ENCODE peak calls at places on chromosomes 4 and X, in eight cellular contexts. One of them, this sample, is unnamed.

GRCh38 chrX:154116514-154116913 is 19.0 kb upstream of the MECP2 start:
- DNase-seq in hepatocyte: no peak
- DNase-seq in GM23248: no peak
- DNase-seq in T follicular helper cell: no peak
- DNase-seq in brain microvascular endothelial cell: no peak
- DNase-seq in choroid plexus epithelial cell: no peak
- DNase-seq in NCI-H1417 treated with DMSO at 0.1 percent for 48 hours: no peak
- DNase-seq in Calu3: no peak
- DNase-seq in this sample: no peak

GRCh38 chrX:105219454-105220401 is 766 bp downstream of the TEX13A start:
- DNase-seq in GM23248: no peak
- DNase-seq in brain microvascular endothelial cell: no peak
- DNase-seq in hepatocyte: no peak
- DNase-seq in Calu3: no peak
- DNase-seq in choroid plexus epithelial cell: no peak
- DNase-seq in NCI-H1417 treated with DMSO at 0.1 percent for 48 hours: no peak
- DNase-seq in T follicular helper cell: no peak
- DNase-seq in this sample: no peak

GRCh38 chr4:72846280-72847111 is 223.0 kb downstream of the COX18 start:
- DNase-seq in hepatocyte: peak
- DNase-seq in NCI-H1417 treated with DMSO at 0.1 percent for 48 hours: no peak
- DNase-seq in choroid plexus epithelial cell: peak
- DNase-seq in T follicular helper cell: no peak
- DNase-seq in Calu3: peak
- DNase-seq in GM23248: peak
- DNase-seq in brain microvascular endothelial cell: peak
- DNase-seq in this sample: no peak

GRCh38 chrX:134537179-134537945 is 77.4 kb downstream of the HPRT1 start:
- DNase-seq in choroid plexus epithelial cell: peak
- DNase-seq in Calu3: no peak
- DNase-seq in T follicular helper cell: no peak
- DNase-seq in hepatocyte: peak
- DNase-seq in brain microvascular endothelial cell: peak
- DNase-seq in GM23248: peak
- DNase-seq in NCI-H1417 treated with DMSO at 0.1 percent for 48 hours: no peak
- DNase-seq in this sample: peak

GRCh38 chr4:32775049-32775448 is 2054.9 kb downstream of the PCDH7 start:
- DNase-seq in GM23248: no peak
- DNase-seq in hepatocyte: peak
- DNase-seq in choroid plexus epithelial cell: peak
- DNase-seq in T follicular helper cell: no peak
- DNase-seq in NCI-H1417 treated with DMSO at 0.1 percent for 48 hours: no peak
- DNase-seq in Calu3: no peak
- DNase-seq in brain microvascular endothelial cell: peak
- DNase-seq in this sample: peak

GRCh38 chrX:54288277-54288676 is 69.6 kb downstream of the WNK3 start:
- DNase-seq in NCI-H1417 treated with DMSO at 0.1 percent for 48 hours: no peak
- DNase-seq in choroid plexus epithelial cell: peak
- DNase-seq in T follicular helper cell: no peak
- DNase-seq in hepatocyte: peak
- DNase-seq in Calu3: no peak
- DNase-seq in GM23248: peak
- DNase-seq in brain microvascular endothelial cell: peak
- DNase-seq in this sample: no peak

GRCh38 chr4:41204400-41204978 is 9.9 kb downstream of the APBB2 start:
- DNase-seq in Calu3: peak
- DNase-seq in brain microvascular endothelial cell: peak
- DNase-seq in NCI-H1417 treated with DMSO at 0.1 percent for 48 hours: no peak
- DNase-seq in T follicular helper cell: no peak
- DNase-seq in hepatocyte: no peak
- DNase-seq in choroid plexus epithelial cell: peak
- DNase-seq in GM23248: peak
- DNase-seq in this sample: no peak

GRCh38 chrX:102784550-102784949 is 64.0 kb downstream of the GPRASP3 start:
- DNase-seq in hepatocyte: no peak
- DNase-seq in Calu3: no peak
- DNase-seq in choroid plexus epithelial cell: peak
- DNase-seq in brain microvascular endothelial cell: no peak
- DNase-seq in NCI-H1417 treated with DMSO at 0.1 percent for 48 hours: no peak
- DNase-seq in T follicular helper cell: no peak
- DNase-seq in GM23248: no peak
- DNase-seq in this sample: no peak

GRCh38 chr4:99853190-99853589 is 36.6 kb downstream of the DAPP1 start:
- DNase-seq in GM23248: no peak
- DNase-seq in T follicular helper cell: no peak
- DNase-seq in brain microvascular endothelial cell: no peak
- DNase-seq in Calu3: no peak
- DNase-seq in NCI-H1417 treated with DMSO at 0.1 percent for 48 hours: no peak
- DNase-seq in choroid plexus epithelial cell: no peak
- DNase-seq in hepatocyte: no peak
- DNase-seq in this sample: no peak

GRCh38 chr4:10336471-10336870 is 120.8 kb downstream of the ZNF518B start:
- DNase-seq in choroid plexus epithelial cell: no peak
- DNase-seq in NCI-H1417 treated with DMSO at 0.1 percent for 48 hours: no peak
- DNase-seq in hepatocyte: no peak
- DNase-seq in Calu3: no peak
- DNase-seq in T follicular helper cell: no peak
- DNase-seq in brain microvascular endothelial cell: peak
- DNase-seq in GM23248: peak
- DNase-seq in this sample: no peak

GRCh38 chrX:151703487-151703886 is 8.2 kb downstream of the PRRG3 start:
- DNase-seq in Calu3: no peak
- DNase-seq in choroid plexus epithelial cell: no peak
- DNase-seq in hepatocyte: no peak
- DNase-seq in NCI-H1417 treated with DMSO at 0.1 percent for 48 hours: no peak
- DNase-seq in brain microvascular endothelial cell: no peak
- DNase-seq in GM23248: peak
- DNase-seq in T follicular helper cell: no peak
- DNase-seq in this sample: no peak

GRCh38 chrX:40908857-40909475 is 173.6 kb upstream of the MED14 start:
- DNase-seq in NCI-H1417 treated with DMSO at 0.1 percent for 48 hours: no peak
- DNase-seq in choroid plexus epithelial cell: peak
- DNase-seq in Calu3: no peak
- DNase-seq in brain microvascular endothelial cell: peak
- DNase-seq in hepatocyte: no peak
- DNase-seq in GM23248: peak
- DNase-seq in T follicular helper cell: no peak
- DNase-seq in this sample: no peak

GRCh38 chrX:30283456-30284200 is 25.6 kb downstream of the NR0B1 start:
- DNase-seq in hepatocyte: peak
- DNase-seq in GM23248: peak
- DNase-seq in brain microvascular endothelial cell: peak
- DNase-seq in T follicular helper cell: no peak
- DNase-seq in NCI-H1417 treated with DMSO at 0.1 percent for 48 hours: no peak
- DNase-seq in choroid plexus epithelial cell: peak
- DNase-seq in Calu3: peak
- DNase-seq in this sample: no peak

GRCh38 chr4:2060578-2061207 is 1.6 kb downstream of the NAT8L start:
- DNase-seq in Calu3: no peak
- DNase-seq in T follicular helper cell: no peak
- DNase-seq in brain microvascular endothelial cell: no peak
- DNase-seq in NCI-H1417 treated with DMSO at 0.1 percent for 48 hours: no peak
- DNase-seq in GM23248: peak
- DNase-seq in hepatocyte: peak
- DNase-seq in choroid plexus epithelial cell: no peak
- DNase-seq in this sample: no peak

GRCh38 chrX:103608305-103608963 is 671 bp downstream of the TCEAL3 start:
- DNase-seq in NCI-H1417 treated with DMSO at 0.1 percent for 48 hours: no peak
- DNase-seq in T follicular helper cell: no peak
- DNase-seq in GM23248: peak
- DNase-seq in choroid plexus epithelial cell: no peak
- DNase-seq in brain microvascular endothelial cell: no peak
- DNase-seq in hepatocyte: no peak
- DNase-seq in Calu3: peak
- DNase-seq in this sample: no peak

GRCh38 chr4:72119946-72120345 is 88.1 kb downstream of the NPFFR2 start:
- DNase-seq in GM23248: no peak
- DNase-seq in NCI-H1417 treated with DMSO at 0.1 percent for 48 hours: no peak
- DNase-seq in Calu3: peak
- DNase-seq in brain microvascular endothelial cell: peak
- DNase-seq in hepatocyte: peak
- DNase-seq in T follicular helper cell: no peak
- DNase-seq in choroid plexus epithelial cell: no peak
- DNase-seq in this sample: no peak

GRCh38 chrX:42708222-42708621 is 69.7 kb downstream of the PPP1R2C start:
- DNase-seq in choroid plexus epithelial cell: peak
- DNase-seq in T follicular helper cell: no peak
- DNase-seq in hepatocyte: no peak
- DNase-seq in Calu3: no peak
- DNase-seq in NCI-H1417 treated with DMSO at 0.1 percent for 48 hours: no peak
- DNase-seq in brain microvascular endothelial cell: peak
- DNase-seq in GM23248: peak
- DNase-seq in this sample: no peak

GRCh38 chr4:89752932-89753598 is 83.9 kb downstream of the SNCA start:
- DNase-seq in NCI-H1417 treated with DMSO at 0.1 percent for 48 hours: no peak
- DNase-seq in GM23248: peak
- DNase-seq in Calu3: no peak
- DNase-seq in T follicular helper cell: no peak
- DNase-seq in brain microvascular endothelial cell: peak
- DNase-seq in choroid plexus epithelial cell: peak
- DNase-seq in hepatocyte: peak
- DNase-seq in this sample: no peak

GRCh38 chr4:141636771-141637460 is 533 bp downstream of the IL15 start:
- DNase-seq in hepatocyte: peak
- DNase-seq in choroid plexus epithelial cell: peak
- DNase-seq in T follicular helper cell: no peak
- DNase-seq in brain microvascular endothelial cell: no peak
- DNase-seq in NCI-H1417 treated with DMSO at 0.1 percent for 48 hours: no peak
- DNase-seq in GM23248: peak
- DNase-seq in Calu3: peak
- DNase-seq in this sample: no peak

GRCh38 chr4:78775278-78776030 is 696 bp upstream of the BMP2K start:
- DNase-seq in Calu3: peak
- DNase-seq in brain microvascular endothelial cell: peak
- DNase-seq in choroid plexus epithelial cell: peak
- DNase-seq in NCI-H1417 treated with DMSO at 0.1 percent for 48 hours: no peak
- DNase-seq in T follicular helper cell: peak
- DNase-seq in hepatocyte: peak
- DNase-seq in GM23248: peak
- DNase-seq in this sample: peak

GRCh38 chr4:104128031-104128849 is 366.5 kb downstream of the CXXC4 start:
- DNase-seq in brain microvascular endothelial cell: no peak
- DNase-seq in T follicular helper cell: no peak
- DNase-seq in hepatocyte: no peak
- DNase-seq in GM23248: no peak
- DNase-seq in choroid plexus epithelial cell: no peak
- DNase-seq in Calu3: no peak
- DNase-seq in NCI-H1417 treated with DMSO at 0.1 percent for 48 hours: no peak
- DNase-seq in this sample: no peak

GRCh38 chr4:23923141-23923540 is 33.3 kb upstream of the PPARGC1A start:
- DNase-seq in hepatocyte: no peak
- DNase-seq in brain microvascular endothelial cell: no peak
- DNase-seq in T follicular helper cell: no peak
- DNase-seq in NCI-H1417 treated with DMSO at 0.1 percent for 48 hours: no peak
- DNase-seq in choroid plexus epithelial cell: no peak
- DNase-seq in Calu3: no peak
- DNase-seq in GM23248: no peak
- DNase-seq in this sample: no peak

GRCh38 chrX:31993635-31994034 is 921.8 kb upstream of the FTHL17 start:
- DNase-seq in hepatocyte: no peak
- DNase-seq in choroid plexus epithelial cell: no peak
- DNase-seq in GM23248: no peak
- DNase-seq in brain microvascular endothelial cell: no peak
- DNase-seq in NCI-H1417 treated with DMSO at 0.1 percent for 48 hours: no peak
- DNase-seq in T follicular helper cell: no peak
- DNase-seq in Calu3: no peak
- DNase-seq in this sample: peak

GRCh38 chrX:96314974-96315373 is 369.7 kb upstream of the DIAPH2 start:
- DNase-seq in Calu3: peak
- DNase-seq in GM23248: peak
- DNase-seq in brain microvascular endothelial cell: peak
- DNase-seq in hepatocyte: no peak
- DNase-seq in choroid plexus epithelial cell: peak
- DNase-seq in T follicular helper cell: no peak
- DNase-seq in NCI-H1417 treated with DMSO at 0.1 percent for 48 hours: no peak
- DNase-seq in this sample: no peak

GRCh38 chr4:113773014-113773413 is 11.5 kb upstream of the CAMK2D start:
- DNase-seq in Calu3: no peak
- DNase-seq in T follicular helper cell: no peak
- DNase-seq in choroid plexus epithelial cell: no peak
- DNase-seq in GM23248: no peak
- DNase-seq in NCI-H1417 treated with DMSO at 0.1 percent for 48 hours: no peak
- DNase-seq in hepatocyte: no peak
- DNase-seq in brain microvascular endothelial cell: no peak
- DNase-seq in this sample: no peak

GRCh38 chr4:3690576-3691152 is 75.5 kb upstream of the ADRA2C start:
- DNase-seq in NCI-H1417 treated with DMSO at 0.1 percent for 48 hours: no peak
- DNase-seq in hepatocyte: no peak
- DNase-seq in T follicular helper cell: no peak
- DNase-seq in choroid plexus epithelial cell: no peak
- DNase-seq in brain microvascular endothelial cell: no peak
- DNase-seq in Calu3: no peak
- DNase-seq in GM23248: no peak
- DNase-seq in this sample: no peak

GRCh38 chrX:64093761-64094160 is 111.7 kb downstream of the AMER1 start:
- DNase-seq in Calu3: no peak
- DNase-seq in GM23248: peak
- DNase-seq in NCI-H1417 treated with DMSO at 0.1 percent for 48 hours: no peak
- DNase-seq in choroid plexus epithelial cell: peak
- DNase-seq in hepatocyte: no peak
- DNase-seq in T follicular helper cell: no peak
- DNase-seq in brain microvascular endothelial cell: peak
- DNase-seq in this sample: no peak

GRCh38 chrX:136762820-136763452 is 17.8 kb downstream of the ARHGEF6 start:
- DNase-seq in NCI-H1417 treated with DMSO at 0.1 percent for 48 hours: no peak
- DNase-seq in T follicular helper cell: no peak
- DNase-seq in GM23248: no peak
- DNase-seq in hepatocyte: no peak
- DNase-seq in Calu3: no peak
- DNase-seq in choroid plexus epithelial cell: no peak
- DNase-seq in brain microvascular endothelial cell: no peak
- DNase-seq in this sample: no peak

GRCh38 chr4:13905543-13905942 is 278.0 kb upstream of the BOD1L1 start:
- DNase-seq in hepatocyte: no peak
- DNase-seq in T follicular helper cell: no peak
- DNase-seq in GM23248: peak
- DNase-seq in choroid plexus epithelial cell: peak
- DNase-seq in NCI-H1417 treated with DMSO at 0.1 percent for 48 hours: no peak
- DNase-seq in Calu3: no peak
- DNase-seq in brain microvascular endothelial cell: peak
- DNase-seq in this sample: no peak

GRCh38 chr4:143337600-143338287 is 1.1 kb downstream of the GAB1 start:
- DNase-seq in NCI-H1417 treated with DMSO at 0.1 percent for 48 hours: no peak
- DNase-seq in Calu3: peak
- DNase-seq in choroid plexus epithelial cell: peak
- DNase-seq in hepatocyte: peak
- DNase-seq in GM23248: peak
- DNase-seq in brain microvascular endothelial cell: peak
- DNase-seq in T follicular helper cell: no peak
- DNase-seq in this sample: peak

GRCh38 chr4:105352826-105353225 is 121.0 kb downstream of the PPA2 start:
- DNase-seq in GM23248: peak
- DNase-seq in T follicular helper cell: no peak
- DNase-seq in hepatocyte: no peak
- DNase-seq in NCI-H1417 treated with DMSO at 0.1 percent for 48 hours: no peak
- DNase-seq in brain microvascular endothelial cell: peak
- DNase-seq in Calu3: no peak
- DNase-seq in choroid plexus epithelial cell: peak
- DNase-seq in this sample: no peak

GRCh38 chr4:2334826-2335728 is 73.2 kb upstream of the MXD4 start:
- DNase-seq in hepatocyte: peak
- DNase-seq in choroid plexus epithelial cell: no peak
- DNase-seq in NCI-H1417 treated with DMSO at 0.1 percent for 48 hours: no peak
- DNase-seq in T follicular helper cell: no peak
- DNase-seq in brain microvascular endothelial cell: no peak
- DNase-seq in GM23248: no peak
- DNase-seq in Calu3: no peak
- DNase-seq in this sample: no peak

GRCh38 chr4:1033840-1034551 is 22.6 kb downstream of the FGFRL1 start:
- DNase-seq in choroid plexus epithelial cell: peak
- DNase-seq in NCI-H1417 treated with DMSO at 0.1 percent for 48 hours: no peak
- DNase-seq in hepatocyte: no peak
- DNase-seq in T follicular helper cell: no peak
- DNase-seq in Calu3: no peak
- DNase-seq in brain microvascular endothelial cell: no peak
- DNase-seq in GM23248: peak
- DNase-seq in this sample: no peak

GRCh38 chr4:18110099-18110498 is 88.5 kb upstream of the LCORL start:
- DNase-seq in T follicular helper cell: no peak
- DNase-seq in NCI-H1417 treated with DMSO at 0.1 percent for 48 hours: no peak
- DNase-seq in choroid plexus epithelial cell: no peak
- DNase-seq in hepatocyte: no peak
- DNase-seq in Calu3: no peak
- DNase-seq in GM23248: no peak
- DNase-seq in brain microvascular endothelial cell: no peak
- DNase-seq in this sample: no peak